ENCODE peak calls at places on chromosomes 7 and 10, in four cellular contexts. One of them, this sample, is unnamed.
A peak's percentile ranks its signal among the peaks of the same experiment; 100 is the strongest.

GRCh38 chr10:78413294-78414055 is 379.8 kb downstream of the RPS24 start:
- DNase-seq in GM23338: no peak
- DNase-seq in LNCaP clone FGC: no peak
- DNase-seq in amniotic epithelial cell: no peak
- DNase-seq in this sample: no peak

GRCh38 chr10:130283234-130283574 is 147.0 kb downstream of the GLRX3 start:
- DNase-seq in GM23338: no peak
- DNase-seq in LNCaP clone FGC: no peak
- DNase-seq in amniotic epithelial cell: no peak
- DNase-seq in this sample: no peak

GRCh38 chr10:75358835-75359421 is 42.6 kb downstream of the ZNF503 start:
- DNase-seq in GM23338: no peak
- DNase-seq in LNCaP clone FGC: no peak
- DNase-seq in amniotic epithelial cell: peak; percentile 94
- DNase-seq in this sample: no peak

GRCh38 chr10:104317195-104318095 is 20.8 kb downstream of the ITPRIP start:
- DNase-seq in GM23338: no peak
- DNase-seq in LNCaP clone FGC: no peak
- DNase-seq in amniotic epithelial cell: peak; percentile 88
- DNase-seq in this sample: no peak

GRCh38 chr7:26627871-26628270 is 236.5 kb downstream of the SKAP2 start:
- DNase-seq in GM23338: no peak
- DNase-seq in LNCaP clone FGC: no peak
- DNase-seq in amniotic epithelial cell: no peak
- DNase-seq in this sample: peak; percentile 22

GRCh38 chr10:68176797-68177196 is 55.1 kb downstream of the ATOH7 start:
- DNase-seq in GM23338: no peak
- DNase-seq in LNCaP clone FGC: no peak
- DNase-seq in amniotic epithelial cell: no peak
- DNase-seq in this sample: no peak

GRCh38 chr7:45414226-45414625 is 159.9 kb upstream of the ADCY1 start:
- DNase-seq in GM23338: no peak
- DNase-seq in LNCaP clone FGC: no peak
- DNase-seq in amniotic epithelial cell: no peak
- DNase-seq in this sample: no peak

GRCh38 chr10:80861882-80862281 is 324.2 kb downstream of the SH2D4B start:
- DNase-seq in GM23338: no peak
- DNase-seq in LNCaP clone FGC: no peak
- DNase-seq in amniotic epithelial cell: no peak
- DNase-seq in this sample: no peak

GRCh38 chr10:50551894-50552293 is 71.9 kb downstream of the SGMS1 start:
- DNase-seq in GM23338: no peak
- DNase-seq in LNCaP clone FGC: no peak
- DNase-seq in amniotic epithelial cell: no peak
- DNase-seq in this sample: no peak

GRCh38 chr10:24777191-24777590 is 53.5 kb upstream of the ARHGAP21 start:
- DNase-seq in GM23338: no peak
- DNase-seq in LNCaP clone FGC: no peak
- DNase-seq in amniotic epithelial cell: no peak
- DNase-seq in this sample: no peak

GRCh38 chr7:134690016-134690415 is 43.4 kb downstream of the BPGM start:
- DNase-seq in GM23338: no peak
- DNase-seq in LNCaP clone FGC: no peak
- DNase-seq in amniotic epithelial cell: peak; percentile 69
- DNase-seq in this sample: no peak

This sample was measured in neural progenitor cell.